ENCODE peak calls at places on chromosomes 1 and 21, in eight cellular contexts. T is breast epithelium, E is right lobe of liver, S is Panc1, A is K562, X is pancreas, Y is BE2C, J is left lung. F is an unnamed sample.

GRCh38 chr1:58898739-58899580 is 115.1 kb upstream of the JUN start:
- DNase-seq in T (no peak), E (peak; percentile 68), S (no peak), A (peak; percentile 98), X (peak; percentile 75), Y (peak; percentile 80), J (peak; percentile 64), F (no peak)

GRCh38 chr1:30111431-30111830 is 612.0 kb downstream of the MATN1 start:
- DNase-seq in T (no peak), E (peak; percentile 52), S (no peak), A (peak; percentile 69), X (no peak), Y (peak; percentile 55), J (peak; percentile 44), F (no peak)

GRCh38 chr1:89261926-89262540 is 10.6 kb downstream of the GBP5 start:
- DNase-seq in T (no peak), E (no peak), S (no peak), A (no peak), X (no peak), Y (no peak), J (no peak), F (no peak)

GRCh38 chr1:149995927-149996326 is 14.6 kb downstream of the OTUD7B start:
- DNase-seq in T (no peak), E (no peak), S (no peak), A (no peak), X (no peak), Y (no peak), J (no peak), F (no peak)

GRCh38 chr1:229058716-229059115 is 212.2 kb upstream of the RAB4A start:
- DNase-seq in T (no peak), E (no peak), S (no peak), A (no peak), X (no peak), Y (peak; percentile 65), J (peak; percentile 49), F (no peak)

GRCh38 chr1:55007626-55008025 is 8.9 kb downstream of the BSND start:
- DNase-seq in T (no peak), E (no peak), S (no peak), A (no peak), X (no peak), Y (no peak), J (no peak), F (no peak)

GRCh38 chr1:166391677-166392076 is 224.9 kb upstream of the FAM78B start:
- DNase-seq in T (no peak), E (no peak), S (no peak), A (no peak), X (no peak), Y (no peak), J (no peak), F (no peak)

GRCh38 chr1:32861904-32862698 is 8.6 kb downstream of the FNDC5 start:
- DNase-seq in T (no peak), E (no peak), S (no peak), A (no peak), X (no peak), Y (no peak), J (no peak), F (no peak)

GRCh38 chr1:27934818-27935549 is at the start of gene SMPDL3B:
- DNase-seq in T (peak; percentile 57), E (no peak), S (no peak), A (no peak), X (peak; percentile 68), Y (no peak), J (peak; percentile 75), F (no peak)

GRCh38 chr21:37546949-37547614 is 180.5 kb downstream of the DYRK1A start:
- DNase-seq in T (no peak), E (no peak), S (no peak), A (no peak), X (no peak), Y (no peak), J (no peak), F (no peak)

GRCh38 chr1:204025917-204026709 is 46.8 kb upstream of the SOX13 start:
- DNase-seq in T (no peak), E (no peak), S (no peak), A (no peak), X (no peak), Y (no peak), J (no peak), F (no peak)

GRCh38 chr1:230792691-230793462 is 45.7 kb downstream of the CAPN9 start:
- DNase-seq in T (no peak), E (no peak), S (no peak), A (no peak), X (no peak), Y (no peak), J (no peak), F (no peak)
- TF ChIP-seq CTCF in T (no peak), E (peak; percentile 17), S (peak; percentile 51), A (peak; percentile 39), X (no peak), Y (no peak), J (no peak), F (no peak)

DNA sequence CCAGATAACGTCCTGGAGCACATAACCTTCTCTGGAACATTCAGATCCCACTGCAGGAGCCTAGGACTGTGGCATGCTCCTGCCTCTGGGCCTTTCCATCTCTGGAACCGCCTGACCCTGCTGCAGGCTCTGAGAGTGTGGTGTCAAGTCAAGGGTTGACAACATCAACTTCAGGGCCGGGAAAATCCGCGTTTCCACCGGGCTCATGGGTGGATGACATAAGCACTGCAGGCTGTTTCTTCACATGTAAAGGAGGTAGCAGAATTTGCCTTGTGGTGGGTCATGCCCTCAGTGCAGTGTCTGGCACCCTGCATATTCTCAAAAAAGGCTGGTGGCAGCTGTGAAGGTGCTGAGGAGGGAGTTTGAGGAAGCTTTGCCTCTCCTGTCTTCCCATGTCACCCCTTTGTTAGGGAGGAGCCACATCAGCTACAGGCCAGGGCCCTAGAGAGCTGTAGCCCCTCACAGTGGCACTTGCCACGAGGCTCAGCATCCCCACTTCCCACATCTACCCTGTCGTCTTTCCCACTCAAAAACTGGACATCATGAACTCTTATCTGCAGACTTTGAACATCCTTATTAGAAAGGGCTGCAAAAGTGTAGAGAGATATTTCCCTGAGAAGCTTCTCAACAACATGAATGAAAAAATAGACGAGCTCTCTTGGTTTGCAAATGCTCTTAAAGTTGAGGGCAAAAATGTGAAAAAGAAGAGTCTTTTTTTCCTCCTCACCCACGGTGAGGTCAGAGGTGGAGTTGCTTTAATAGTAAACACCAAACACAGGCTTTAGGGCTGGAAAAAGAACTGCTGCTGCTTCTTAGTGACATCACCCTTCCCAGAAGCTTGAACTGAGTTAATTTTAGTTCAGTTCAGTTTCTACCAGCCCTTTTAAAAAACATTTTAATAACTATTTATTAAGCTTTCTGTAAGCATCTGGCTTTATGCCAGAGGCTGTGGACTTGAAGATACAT is 121.3 kb downstream of the HUNK start:
- DNase-seq in T (no peak), E (no peak), S (no peak), A (no peak), X (no peak), Y (no peak), J (no peak), F (no peak)
- H3K36me3 ChIP-seq in T (no peaks in the 10 kb centered on the region), E (no peaks in the 10 kb centered on the region), S (no peaks in the 10 kb centered on the region), A (no peaks in the 10 kb centered on the region), X (peaks cover 29% of the 10 kb centered on the region), Y (no peaks in the 10 kb centered on the region), J (no peaks in the 10 kb centered on the region), F (no peaks in the 10 kb centered on the region)

GRCh38 chr1:222823673-222824072 is 8.8 kb downstream of the DISP1 start:
- DNase-seq in T (no peak), E (no peak), S (no peak), A (no peak), X (no peak), Y (no peak), J (no peak), F (no peak)

GRCh38 chr1:222828939-222829338 is 14.1 kb downstream of the DISP1 start:
- DNase-seq in T (no peak), E (no peak), S (no peak), A (no peak), X (no peak), Y (no peak), J (no peak), F (no peak)

GRCh38 chr1:222821239-222821638 is 6.4 kb downstream of the DISP1 start:
- DNase-seq in T (no peak), E (no peak), S (no peak), A (no peak), X (no peak), Y (no peak), J (no peak), F (no peak)

GRCh38 chr1:222820159-222820732 is 5.4 kb downstream of the DISP1 start:
- DNase-seq in T (no peak), E (no peak), S (no peak), A (no peak), X (no peak), Y (no peak), J (no peak), F (no peak)

DNA sequence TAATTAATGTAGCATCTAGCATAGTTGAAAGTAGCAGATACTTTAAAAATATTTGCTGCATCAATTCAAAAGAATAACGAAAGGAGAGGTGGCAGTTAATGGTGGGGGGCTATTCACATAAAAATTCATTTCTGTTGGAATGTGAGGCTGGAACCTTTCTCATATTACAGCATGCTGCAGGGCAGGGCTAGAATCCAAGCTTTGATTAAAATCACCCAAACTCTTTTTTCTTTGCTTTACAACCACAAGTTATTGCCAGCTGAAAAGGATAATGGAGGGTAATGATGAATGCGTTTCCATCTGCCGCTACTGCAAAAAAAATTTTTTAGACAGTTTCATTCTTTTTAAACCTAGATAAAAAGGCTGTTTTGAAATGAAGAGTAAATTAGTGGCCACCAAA is 9.8 kb downstream of the DISP1 start:
- DNase-seq in T (no peak), E (no peak), S (no peak), A (no peak), X (no peak), Y (no peak), J (no peak), F (no peak)
- TF ChIP-seq CTCF in T (no peak), E (no peak), S (no peak), A (no peak), X (no peak), Y (no peak), J (no peak), F (no peak)

GRCh38 chr1:244338996-244339692 is 112.6 kb downstream of the ADSS2 start:
- DNase-seq in T (no peak), E (no peak), S (no peak), A (no peak), X (no peak), Y (no peak), J (no peak), F (no peak)
- H3K36me3 ChIP-seq in T (no peaks in the 10 kb centered on the region), E (no peaks in the 10 kb centered on the region), S (no peaks in the 10 kb centered on the region), A (no peaks in the 10 kb centered on the region), X (no peaks in the 10 kb centered on the region), Y (no peaks in the 10 kb centered on the region), J (no peaks in the 10 kb centered on the region), F (no peaks in the 10 kb centered on the region)

GRCh38 chr1:171716620-171717019 is 25.2 kb downstream of the VAMP4 start:
- DNase-seq in T (no peak), E (no peak), S (no peak), A (no peak), X (no peak), Y (no peak), J (no peak), F (no peak)
- TF ChIP-seq CTCF in T (no peak), E (no peak), S (no peak), A (no peak), X (no peak), Y (no peak), J (no peak), F (no peak)

DNA sequence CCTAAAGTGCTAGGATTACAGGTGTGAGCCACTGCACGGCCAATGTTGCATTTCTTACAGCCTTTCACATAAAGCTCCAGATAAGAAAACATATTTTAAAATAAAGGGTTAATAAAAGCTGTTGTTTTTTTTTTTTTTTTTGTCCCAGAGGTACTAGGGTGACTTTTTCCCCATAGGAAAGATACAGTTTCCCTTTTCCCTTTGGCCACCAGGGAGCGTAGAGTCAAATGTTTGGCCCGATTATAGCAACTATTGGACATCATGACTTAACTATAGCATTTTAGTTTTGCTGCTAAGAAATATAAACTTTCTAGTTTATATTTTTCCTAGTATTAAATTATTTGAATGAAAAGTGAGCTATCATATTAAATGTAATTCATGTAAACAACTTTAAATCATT is 31.4 kb downstream of the GRIK3 start:
- DNase-seq in T (no peak), E (no peak), S (no peak), A (no peak), X (no peak), Y (no peak), J (no peak), F (no peak)
- H3K36me3 ChIP-seq in T (no peaks in the 10 kb centered on the region), E (no peaks in the 10 kb centered on the region), S (no peaks in the 10 kb centered on the region), A (no peaks in the 10 kb centered on the region), X (no peaks in the 10 kb centered on the region), Y (no peaks in the 10 kb centered on the region), J (no peaks in the 10 kb centered on the region), F (no peaks in the 10 kb centered on the region)

F was measured in tibial artery.